ENCODE peak calls at places on chromosomes 7 and 10, in five cellular contexts. N is stimulated activated CD4-positive, alpha-beta T cell treated with anti-CD3 and anti-CD28 coated beads, Interleukin-4, amount 100 ng/mL, for 24 hours; B is ovary; C is dermis blood vessel endothelial cell; S is T-helper 1 cell. L is an unnamed sample.

GRCh38 chr7:70681111-70681846 is 450.7 kb upstream of the GALNT17 start:
- DNase-seq in N (no peak), C (no peak), B (no peak), S (no peak), L (no peak)

GRCh38 chr10:100872034-100872791 is 40.5 kb upstream of the SLF2 start:
- DNase-seq in N (peak), C (peak), B (no peak), S (no peak), L (no peak)

GRCh38 chr7:2440608-2441245 is 35.5 kb downstream of the GRIFIN start:
- DNase-seq in C (no peak), B (no peak), S (no peak), N (no peak), L (no peak)

GRCh38 chr7:122337011-122337410 is 32.5 kb upstream of the FEZF1 start:
- DNase-seq in S (no peak), B (no peak), C (no peak), N (no peak), L (no peak)

GRCh38 chr10:28135258-28135657 is 136.4 kb upstream of the ODAD2 start:
- DNase-seq in S (no peak), C (peak), B (no peak), N (no peak), L (no peak)

GRCh38 chr7:90595801-90596683 is at the start of gene CDK14:
- DNase-seq in S (no peak), B (peak), C (peak), N (peak), L (peak)

GRCh38 chr7:15495170-15495569 is 66.6 kb downstream of the AGMO start:
- DNase-seq in S (no peak), C (peak), B (no peak), N (no peak), L (no peak)

GRCh38 chr7:27351137-27351536 is 108.5 kb downstream of the EVX1 start:
- DNase-seq in C (no peak), S (no peak), N (no peak), B (no peak), L (no peak)

GRCh38 chr7:50304158-50304910 is at the start of gene IKZF1:
- DNase-seq in N (peak), S (no peak), C (peak), B (no peak), L (no peak)

GRCh38 chr7:106071356-106071998 is 40.6 kb downstream of the SYPL1 start:
- DNase-seq in B (no peak), N (peak), C (peak), S (no peak), L (no peak)

GRCh38 chr10:122733450-122733849 is 33.8 kb upstream of the C10orf120 start:
- DNase-seq in C (no peak), N (no peak), B (no peak), S (no peak), L (no peak)

GRCh38 chr7:2151235-2151634 is 81.5 kb downstream of the MAD1L1 start:
- DNase-seq in N (no peak), C (no peak), S (no peak), B (no peak), L (no peak)

GRCh38 chr7:116924741-116925140 is 28.6 kb upstream of the ST7 start:
- DNase-seq in C (no peak), S (no peak), N (no peak), B (no peak), L (no peak)

GRCh38 chr7:131546583-131547111 is 9.8 kb downstream of the PODXL start:
- DNase-seq in S (no peak), C (peak), N (peak), B (no peak), L (no peak)

GRCh38 chr10:116134316-116134715 is 138.7 kb downstream of the GFRA1 start:
- DNase-seq in B (no peak), N (no peak), C (no peak), S (no peak), L (no peak)

GRCh38 chr7:146735992-146736391 is 619.4 kb downstream of the CNTNAP2 start:
- DNase-seq in S (no peak), C (no peak), N (no peak), B (no peak), L (no peak)

GRCh38 chr7:5495581-5496375 is 72.1 kb upstream of the TNRC18 start:
- DNase-seq in B (peak), C (no peak), S (no peak), N (no peak), L (peak)

GRCh38 chr7:113209449-113210203 is 91.3 kb upstream of the SMIM30 start:
- DNase-seq in B (no peak), S (no peak), C (no peak), N (no peak), L (no peak)

GRCh38 chr7:11726251-11727155 is 105.5 kb downstream of the THSD7A start:
- DNase-seq in S (no peak), N (no peak), B (peak), C (no peak), L (peak)

GRCh38 chr10:17423641-17424186 is 30.7 kb downstream of the ST8SIA6 start:
- DNase-seq in B (no peak), N (no peak), S (no peak), C (no peak), L (no peak)

GRCh38 chr7:121244120-121244865 is 84.5 kb upstream of the WNT16 start:
- DNase-seq in C (no peak), B (no peak), N (no peak), S (no peak), L (no peak)

GRCh38 chr10:49115796-49116508 is 630 bp upstream of the VSTM4 start:
- DNase-seq in N (no peak), B (no peak), C (no peak), S (no peak), L (no peak)

GRCh38 chr7:4700577-4701235 is 18.6 kb downstream of the FOXK1 start:
- DNase-seq in C (peak), N (no peak), B (no peak), S (no peak), L (peak)

GRCh38 chr7:29488977-29489376 is 74.7 kb upstream of the PRR15 start:
- DNase-seq in C (peak), N (no peak), B (no peak), S (no peak), L (no peak)

GRCh38 chr7:3301831-3302618 is 973 bp downstream of the SDK1 start:
- DNase-seq in C (peak), N (no peak), B (peak), S (no peak), L (peak)

GRCh38 chr7:15839415-15840100 is 153.1 kb upstream of the MEOX2 start:
- DNase-seq in C (peak), S (no peak), N (no peak), B (peak), L (peak)